ENCODE peak calls at places on chromosomes 7 and 10, in six cellular contexts. One of them, this sample, is unnamed.

GRCh38 chr7:111437736-111438135 is 124.6 kb downstream of the IMMP2L start:
- DNase-seq in naive thymus-derived CD4-positive, alpha-beta T cell: no peak
- DNase-seq in fibroblast of lung: no peak
- DNase-seq in thyroid gland: no peak
- DNase-seq in SK-N-SH: no peak
- DNase-seq in H9: no peak
- DNase-seq in this sample: no peak

GRCh38 chr7:66662646-66663264 is 34.1 kb downstream of the KCTD7 start:
- DNase-seq in SK-N-SH: no peak
- DNase-seq in naive thymus-derived CD4-positive, alpha-beta T cell: no peak
- DNase-seq in thyroid gland: no peak
- DNase-seq in fibroblast of lung: no peak
- DNase-seq in H9: no peak
- DNase-seq in this sample: no peak

GRCh38 chr7:51732066-51732465 is 415.5 kb upstream of the COBL start:
- DNase-seq in H9: no peak
- DNase-seq in fibroblast of lung: no peak
- DNase-seq in thyroid gland: no peak
- DNase-seq in naive thymus-derived CD4-positive, alpha-beta T cell: no peak
- DNase-seq in SK-N-SH: no peak
- DNase-seq in this sample: no peak

GRCh38 chr10:73591935-73592699 is 975 bp upstream of the USP54 start:
- DNase-seq in H9: peak; percentile 90
- DNase-seq in naive thymus-derived CD4-positive, alpha-beta T cell: no peak
- DNase-seq in fibroblast of lung: peak; percentile 30
- DNase-seq in SK-N-SH: peak; percentile 17
- DNase-seq in thyroid gland: peak; percentile 87
- DNase-seq in this sample: no peak

GRCh38 chr7:16202298-16202697 is 219.0 kb downstream of the CRPPA start:
- DNase-seq in H9: no peak
- DNase-seq in fibroblast of lung: no peak
- DNase-seq in naive thymus-derived CD4-positive, alpha-beta T cell: no peak
- DNase-seq in thyroid gland: no peak
- DNase-seq in SK-N-SH: no peak
- DNase-seq in this sample: no peak

GRCh38 chr10:118032564-118032963 is 14.2 kb downstream of the RAB11FIP2 start:
- DNase-seq in thyroid gland: no peak
- DNase-seq in H9: no peak
- DNase-seq in naive thymus-derived CD4-positive, alpha-beta T cell: no peak
- DNase-seq in SK-N-SH: no peak
- DNase-seq in fibroblast of lung: no peak
- DNase-seq in this sample: no peak

GRCh38 chr10:24310104-24310503 is 101.2 kb downstream of the KIAA1217 start:
- DNase-seq in naive thymus-derived CD4-positive, alpha-beta T cell: no peak
- DNase-seq in H9: no peak
- DNase-seq in fibroblast of lung: no peak
- DNase-seq in SK-N-SH: no peak
- DNase-seq in thyroid gland: no peak
- DNase-seq in this sample: no peak

GRCh38 chr10:48447356-48448215 is 141.1 kb downstream of the MAPK8 start:
- DNase-seq in thyroid gland: no peak
- DNase-seq in naive thymus-derived CD4-positive, alpha-beta T cell: no peak
- DNase-seq in H9: no peak
- DNase-seq in fibroblast of lung: no peak
- DNase-seq in SK-N-SH: no peak
- DNase-seq in this sample: no peak

GRCh38 chr10:124152781-124153600 is 59.6 kb upstream of the CHST15 start:
- DNase-seq in H9: peak; percentile 66
- DNase-seq in thyroid gland: peak; percentile 57
- DNase-seq in naive thymus-derived CD4-positive, alpha-beta T cell: peak; percentile 37
- DNase-seq in SK-N-SH: peak; percentile 50
- DNase-seq in fibroblast of lung: peak; percentile 79
- DNase-seq in this sample: peak; percentile 26

GRCh38 chr10:91201213-91201996 is 19.1 kb upstream of the PCGF5 start:
- DNase-seq in naive thymus-derived CD4-positive, alpha-beta T cell: peak; percentile 49
- DNase-seq in thyroid gland: no peak
- DNase-seq in SK-N-SH: no peak
- DNase-seq in fibroblast of lung: no peak
- DNase-seq in H9: no peak
- DNase-seq in this sample: peak; percentile 68

GRCh38 chr7:1564603-1565022 is 5.2 kb downstream of the PSMG3 start:
- DNase-seq in thyroid gland: no peak
- DNase-seq in naive thymus-derived CD4-positive, alpha-beta T cell: no peak
- DNase-seq in SK-N-SH: no peak
- DNase-seq in fibroblast of lung: no peak
- DNase-seq in H9: no peak
- DNase-seq in this sample: no peak

GRCh38 chr10:133405272-133405671 is 11.3 kb downstream of the MTG1 start:
- DNase-seq in SK-N-SH: no peak
- DNase-seq in fibroblast of lung: no peak
- DNase-seq in H9: no peak
- DNase-seq in thyroid gland: no peak
- DNase-seq in naive thymus-derived CD4-positive, alpha-beta T cell: no peak
- DNase-seq in this sample: no peak

GRCh38 chr10:65306201-65306600 is 1619.6 kb upstream of the LRRTM3 start:
- DNase-seq in naive thymus-derived CD4-positive, alpha-beta T cell: no peak
- DNase-seq in thyroid gland: no peak
- DNase-seq in fibroblast of lung: no peak
- DNase-seq in SK-N-SH: no peak
- DNase-seq in H9: no peak
- DNase-seq in this sample: no peak

GRCh38 chr7:80334908-80335307 is 177.0 kb downstream of the GNAT3 start:
- DNase-seq in H9: no peak
- DNase-seq in naive thymus-derived CD4-positive, alpha-beta T cell: no peak
- DNase-seq in SK-N-SH: no peak
- DNase-seq in thyroid gland: no peak
- DNase-seq in fibroblast of lung: peak; percentile 37
- DNase-seq in this sample: no peak

GRCh38 chr10:76032442-76033039 is 601.1 kb downstream of the LRMDA start:
- DNase-seq in naive thymus-derived CD4-positive, alpha-beta T cell: no peak
- DNase-seq in fibroblast of lung: no peak
- DNase-seq in H9: no peak
- DNase-seq in SK-N-SH: no peak
- DNase-seq in thyroid gland: no peak
- DNase-seq in this sample: no peak

GRCh38 chr7:8259586-8260222 is 2.3 kb downstream of the ICA1 start:
- DNase-seq in thyroid gland: no peak
- DNase-seq in naive thymus-derived CD4-positive, alpha-beta T cell: no peak
- DNase-seq in fibroblast of lung: no peak
- DNase-seq in SK-N-SH: peak; percentile 60
- DNase-seq in H9: no peak
- DNase-seq in this sample: no peak

GRCh38 chr7:8261711-8262695 is at the start of gene ICA1:
- DNase-seq in SK-N-SH: peak; percentile 90
- DNase-seq in fibroblast of lung: peak; percentile 8
- DNase-seq in thyroid gland: peak; percentile 79
- DNase-seq in naive thymus-derived CD4-positive, alpha-beta T cell: no peak
- DNase-seq in H9: peak; percentile 80
- DNase-seq in this sample: peak; percentile 9

GRCh38 chr7:8258734-8259133 is 3.2 kb downstream of the ICA1 start:
- DNase-seq in H9: no peak
- DNase-seq in SK-N-SH: no peak
- DNase-seq in thyroid gland: no peak
- DNase-seq in naive thymus-derived CD4-positive, alpha-beta T cell: no peak
- DNase-seq in fibroblast of lung: no peak
- DNase-seq in this sample: no peak

GRCh38 chr7:8263048-8263447 is 1.1 kb upstream of the ICA1 start:
- DNase-seq in fibroblast of lung: no peak
- DNase-seq in naive thymus-derived CD4-positive, alpha-beta T cell: no peak
- DNase-seq in SK-N-SH: peak; percentile 51
- DNase-seq in thyroid gland: no peak
- DNase-seq in H9: no peak
- DNase-seq in this sample: no peak

GRCh38 chr7:8260871-8261707 is 878 bp downstream of the ICA1 start:
- DNase-seq in H9: no peak
- DNase-seq in thyroid gland: peak; percentile 59
- DNase-seq in SK-N-SH: peak; percentile 74
- DNase-seq in fibroblast of lung: peak; percentile 1
- DNase-seq in naive thymus-derived CD4-positive, alpha-beta T cell: no peak
- DNase-seq in this sample: no peak
- H3K27ac ChIP-seq in H9: no peak overlapping the region
- H3K27ac ChIP-seq in thyroid gland: peak overlapping the region; percentile 88
- H3K27ac ChIP-seq in SK-N-SH: no peak overlapping the region
- H3K27ac ChIP-seq in fibroblast of lung: no peak overlapping the region
- H3K27ac ChIP-seq in naive thymus-derived CD4-positive, alpha-beta T cell: no peak overlapping the region
- H3K27ac ChIP-seq in this sample: no peak overlapping the region

GRCh38 chr10:7952251-7952650 is 102.2 kb upstream of the GATA3 start:
- DNase-seq in H9: no peak
- DNase-seq in SK-N-SH: no peak
- DNase-seq in fibroblast of lung: no peak
- DNase-seq in thyroid gland: no peak
- DNase-seq in naive thymus-derived CD4-positive, alpha-beta T cell: no peak
- DNase-seq in this sample: no peak
- H3K4me1 ChIP-seq in H9: no peaks in the 10 kb centered on the region
- H3K4me1 ChIP-seq in SK-N-SH: no peaks in the 10 kb centered on the region
- H3K4me1 ChIP-seq in fibroblast of lung: peaks cover 9% of the 10 kb centered on the region
- H3K4me1 ChIP-seq in thyroid gland: peaks cover 3% of the 10 kb centered on the region
- H3K4me1 ChIP-seq in naive thymus-derived CD4-positive, alpha-beta T cell: no peaks in the 10 kb centered on the region
- H3K4me1 ChIP-seq in this sample: no peaks in the 10 kb centered on the region

GRCh38 chr10:99808285-99808684 is 25.8 kb downstream of the ABCC2 start:
- DNase-seq in thyroid gland: no peak
- DNase-seq in SK-N-SH: no peak
- DNase-seq in fibroblast of lung: no peak
- DNase-seq in H9: no peak
- DNase-seq in naive thymus-derived CD4-positive, alpha-beta T cell: no peak
- DNase-seq in this sample: no peak
- H3K27ac ChIP-seq in thyroid gland: no peak overlapping the region
- H3K27ac ChIP-seq in SK-N-SH: no peak overlapping the region
- H3K27ac ChIP-seq in fibroblast of lung: no peak overlapping the region
- H3K27ac ChIP-seq in H9: no peak overlapping the region
- H3K27ac ChIP-seq in naive thymus-derived CD4-positive, alpha-beta T cell: no peak overlapping the region
- H3K27ac ChIP-seq in this sample: no peak overlapping the region

GRCh38 chr7:145915679-145916078 is 200.9 kb upstream of the CNTNAP2 start:
- DNase-seq in thyroid gland: no peak
- DNase-seq in fibroblast of lung: no peak
- DNase-seq in naive thymus-derived CD4-positive, alpha-beta T cell: no peak
- DNase-seq in H9: no peak
- DNase-seq in SK-N-SH: no peak
- DNase-seq in this sample: no peak
- H3K4me1 ChIP-seq in thyroid gland: no peaks in the 10 kb centered on the region
- H3K4me1 ChIP-seq in fibroblast of lung: no peaks in the 10 kb centered on the region
- H3K4me1 ChIP-seq in naive thymus-derived CD4-positive, alpha-beta T cell: no peaks in the 10 kb centered on the region
- H3K4me1 ChIP-seq in H9: no peaks in the 10 kb centered on the region
- H3K4me1 ChIP-seq in SK-N-SH: no peaks in the 10 kb centered on the region
- H3K4me1 ChIP-seq in this sample: no peaks in the 10 kb centered on the region

GRCh38 chr10:94320285-94320914 is 42.3 kb downstream of the NOC3L start:
- DNase-seq in thyroid gland: peak; percentile 76
- DNase-seq in fibroblast of lung: peak; percentile 69
- DNase-seq in naive thymus-derived CD4-positive, alpha-beta T cell: peak; percentile 56
- DNase-seq in H9: peak; percentile 63
- DNase-seq in SK-N-SH: peak; percentile 43
- DNase-seq in this sample: peak; percentile 47
- H3K27ac ChIP-seq in thyroid gland: no peak overlapping the region
- H3K27ac ChIP-seq in fibroblast of lung: no peak overlapping the region
- H3K27ac ChIP-seq in naive thymus-derived CD4-positive, alpha-beta T cell: no peak overlapping the region
- H3K27ac ChIP-seq in H9: no peak overlapping the region
- H3K27ac ChIP-seq in SK-N-SH: no peak overlapping the region
- H3K27ac ChIP-seq in this sample: no peak overlapping the region

GRCh38 chr7:134599371-134599770 is 47.3 kb upstream of the BPGM start:
- DNase-seq in naive thymus-derived CD4-positive, alpha-beta T cell: no peak
- DNase-seq in thyroid gland: no peak
- DNase-seq in H9: no peak
- DNase-seq in SK-N-SH: no peak
- DNase-seq in fibroblast of lung: no peak
- DNase-seq in this sample: no peak

GRCh38 chr7:134594877-134595276 is 46.0 kb downstream of the AKR1B15 start:
- DNase-seq in fibroblast of lung: peak; percentile 27
- DNase-seq in naive thymus-derived CD4-positive, alpha-beta T cell: no peak
- DNase-seq in H9: no peak
- DNase-seq in thyroid gland: no peak
- DNase-seq in SK-N-SH: no peak
- DNase-seq in this sample: no peak

GRCh38 chr7:134589491-134589941 is 40.6 kb downstream of the AKR1B15 start:
- DNase-seq in H9: no peak
- DNase-seq in SK-N-SH: no peak
- DNase-seq in fibroblast of lung: no peak
- DNase-seq in thyroid gland: peak; percentile 31
- DNase-seq in naive thymus-derived CD4-positive, alpha-beta T cell: no peak
- DNase-seq in this sample: no peak

GRCh38 chr7:134593530-134594392 is 44.9 kb downstream of the AKR1B15 start:
- DNase-seq in H9: no peak
- DNase-seq in thyroid gland: peak; percentile 96
- DNase-seq in SK-N-SH: peak; percentile 10
- DNase-seq in naive thymus-derived CD4-positive, alpha-beta T cell: no peak
- DNase-seq in fibroblast of lung: peak; percentile 95
- DNase-seq in this sample: no peak
- H3K4me1 ChIP-seq in H9: no peaks in the 10 kb centered on the region
- H3K4me1 ChIP-seq in thyroid gland: peaks cover 32% of the 10 kb centered on the region
- H3K4me1 ChIP-seq in SK-N-SH: no peaks in the 10 kb centered on the region
- H3K4me1 ChIP-seq in naive thymus-derived CD4-positive, alpha-beta T cell: no peaks in the 10 kb centered on the region
- H3K4me1 ChIP-seq in fibroblast of lung: no peaks in the 10 kb centered on the region
- H3K4me1 ChIP-seq in this sample: no peaks in the 10 kb centered on the region

DNA sequence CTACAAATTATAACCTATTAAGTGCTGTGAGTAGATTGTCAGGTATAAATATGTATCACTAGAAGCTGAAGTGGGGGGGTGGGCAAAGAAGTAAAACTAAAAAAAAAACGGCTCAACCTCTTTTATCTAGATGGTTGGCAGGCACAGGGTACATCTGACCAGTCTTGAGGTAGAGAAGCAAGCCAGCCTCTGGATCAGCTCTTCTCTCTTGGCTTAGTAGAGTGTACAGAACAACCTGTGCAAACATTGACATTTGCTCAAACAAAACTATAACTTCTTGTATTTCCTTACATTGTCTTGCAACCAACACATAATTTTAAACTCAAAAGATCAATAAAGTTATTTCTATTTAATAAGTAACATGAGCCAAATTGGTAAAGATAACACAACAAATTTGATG is 25.6 kb downstream of the DNA2 start:
- DNase-seq in H9: no peak
- DNase-seq in naive thymus-derived CD4-positive, alpha-beta T cell: no peak
- DNase-seq in SK-N-SH: no peak
- DNase-seq in thyroid gland: no peak
- DNase-seq in fibroblast of lung: no peak
- DNase-seq in this sample: no peak
- H3K27ac ChIP-seq in H9: no peak overlapping the region
- H3K27ac ChIP-seq in naive thymus-derived CD4-positive, alpha-beta T cell: no peak overlapping the region
- H3K27ac ChIP-seq in SK-N-SH: no peak overlapping the region
- H3K27ac ChIP-seq in thyroid gland: no peak overlapping the region
- H3K27ac ChIP-seq in fibroblast of lung: no peak overlapping the region
- H3K27ac ChIP-seq in this sample: no peak overlapping the region

GRCh38 chr10:119667562-119668328 is 16.6 kb downstream of the BAG3 start:
- DNase-seq in SK-N-SH: peak; percentile 46
- DNase-seq in fibroblast of lung: peak; percentile 95
- DNase-seq in naive thymus-derived CD4-positive, alpha-beta T cell: no peak
- DNase-seq in thyroid gland: peak; percentile 89
- DNase-seq in H9: no peak
- DNase-seq in this sample: no peak
- H3K4me1 ChIP-seq in SK-N-SH: peaks cover 17% of the 10 kb centered on the region
- H3K4me1 ChIP-seq in fibroblast of lung: peaks cover 53% of the 10 kb centered on the region
- H3K4me1 ChIP-seq in naive thymus-derived CD4-positive, alpha-beta T cell: peaks cover 15% of the 10 kb centered on the region
- H3K4me1 ChIP-seq in thyroid gland: peaks cover 70% of the 10 kb centered on the region
- H3K4me1 ChIP-seq in H9: peaks cover 4% of the 10 kb centered on the region
- H3K4me1 ChIP-seq in this sample: peaks cover 30% of the 10 kb centered on the region

This sample was measured in CD4-positive, alpha-beta memory T cell.